ENCODE peak calls at places on chromosomes 3 and 15, in five cellular contexts. D, J, G, C and O are unnamed samples. For H3K4me1, the result is how much of the 10 kb centered on the place peaks cover.

GRCh38 chr15:78679089-78679511 is 38.1 kb upstream of the CHRNB4 start:
- DNase-seq in J (no peak), D (no peak), G (no peak), C (no peak), O (no peak)

GRCh38 chr15:37253877-37254276 is 153.5 kb upstream of the MEIS2 start:
- DNase-seq in J (no peak), D (no peak), G (no peak), C (no peak), O (no peak)

GRCh38 chr15:30073915-30074314 is 8.8 kb upstream of the GOLGA8J start:
- DNase-seq in G (no peak), D (no peak), C (no peak), J (no peak), O (no peak)

GRCh38 chr15:20348900-20349773 is 192.5 kb downstream of the GOLGA6L6 start:
- DNase-seq in G (no peak), J (peak), D (peak), C (no peak), O (no peak)

GRCh38 chr3:128236667-128237066 is 83.4 kb downstream of the EEFSEC start:
- DNase-seq in G (no peak), D (no peak), J (no peak), C (no peak), O (no peak)

GRCh38 chr15:62749445-62749844 is 293.1 kb upstream of the TPM1 start:
- DNase-seq in D (no peak), J (no peak), G (no peak), C (no peak), O (no peak)

GRCh38 chr3:49775538-49775937 is 10.8 kb downstream of the IP6K1 start:
- DNase-seq in J (no peak), C (no peak), G (peak), D (no peak), O (no peak)

GRCh38 chr3:48130321-48130881 is 57.8 kb downstream of the CDC25A start:
- DNase-seq in D (peak), J (peak), G (peak), C (peak), O (peak)

GRCh38 chr3:179108091-179108490 is 36.5 kb upstream of the ZMAT3 start:
- DNase-seq in J (no peak), G (no peak), C (no peak), D (no peak), O (no peak)

GRCh38 chr15:75745305-75745704 is 32.7 kb upstream of the CSPG4 start:
- DNase-seq in J (no peak), C (no peak), D (no peak), G (no peak), O (no peak)

GRCh38 chr3:197835509-197835908 is 44.5 kb downstream of the LRCH3 start:
- DNase-seq in C (no peak), D (no peak), G (no peak), J (no peak), O (no peak)

GRCh38 chr3:180295811-180296210 is 259.1 kb upstream of the PEX5L start:
- DNase-seq in D (no peak), J (no peak), C (no peak), G (no peak), O (no peak)

GRCh38 chr15:72827216-72827615 is 43.7 kb upstream of the ADPGK start:
- DNase-seq in D (no peak), J (no peak), C (no peak), G (no peak), O (no peak)

GRCh38 chr3:152304160-152304559 is 35.4 kb downstream of the MBNL1 start:
- DNase-seq in C (no peak), G (no peak), D (no peak), J (no peak), O (no peak)

GRCh38 chr15:58546635-58547627 is 115.1 kb downstream of the LIPC start:
- DNase-seq in D (peak), J (peak), G (peak), C (peak), O (peak)

GRCh38 chr3:123258811-123259420 is 57.2 kb downstream of the SEC22A start:
- DNase-seq in G (no peak), J (no peak), C (no peak), D (no peak), O (no peak)

GRCh38 chr3:13579089-13579488 is 30.2 kb downstream of the FBLN2 start:
- DNase-seq in J (no peak), C (no peak), G (no peak), D (no peak), O (no peak)

GRCh38 chr3:126261037-126261436 is 80.7 kb upstream of the ALDH1L1 start:
- DNase-seq in G (peak), C (peak), D (peak), J (peak), O (no peak)

GRCh38 chr3:146524961-146525360 is 19.4 kb downstream of the PLSCR1 start:
- DNase-seq in C (no peak), D (no peak), G (peak), J (no peak), O (no peak)

GRCh38 chr3:142963266-142964149 is at the start of gene PAQR9:
- DNase-seq in C (peak), J (peak), G (no peak), D (peak), O (peak)

GRCh38 chr15:62600376-62600775 is 435.3 kb upstream of the C2CD4B start:
- DNase-seq in D (no peak), C (no peak), J (no peak), G (no peak), O (no peak)

GRCh38 chr3:45665101-45665572 is 24.1 kb upstream of the SACM1L start:
- DNase-seq in G (peak), C (no peak), D (no peak), J (no peak), O (peak)

GRCh38 chr3:13575459-13576061 is 26.6 kb downstream of the FBLN2 start:
- DNase-seq in G (peak), C (no peak), J (peak), D (peak), O (no peak)

GRCh38 chr3:52128118-52128683 is 26.0 kb downstream of the POC1A start:
- DNase-seq in D (peak), C (no peak), G (no peak), J (no peak), O (no peak)

GRCh38 chr3:54198556-54198955 is 76.2 kb downstream of the CACNA2D3 start:
- DNase-seq in G (no peak), D (no peak), J (no peak), C (no peak), O (no peak)

GRCh38 chr3:157786216-157786615 is 283.0 kb upstream of the VEPH1 start:
- DNase-seq in C (no peak), J (no peak), G (no peak), D (no peak), O (no peak)

GRCh38 chr3:192921793-192922192 is 4.1 kb upstream of the MB21D2 start:
- DNase-seq in C (no peak), J (no peak), G (no peak), D (no peak), O (no peak)

GRCh38 chr15:55398243-55398642 is 9.9 kb downstream of the CCPG1 start:
- DNase-seq in G (no peak), D (no peak), J (no peak), C (no peak), O (no peak)

GRCh38 chr3:2741520-2741919 is 368.7 kb downstream of the IL5RA start:
- DNase-seq in G (no peak), C (no peak), D (no peak), J (no peak), O (no peak)

GRCh38 chr15:39438260-39438659 is 142.6 kb upstream of the THBS1 start:
- DNase-seq in C (peak), G (no peak), J (peak), D (peak), O (no peak)

GRCh38 chr3:192957441-192957951 is 39.8 kb upstream of the MB21D2 start:
- DNase-seq in J (peak), G (no peak), D (no peak), C (no peak), O (no peak)

GRCh38 chr3:150663461-150663860 is 40.3 kb downstream of the ERICH6 start:
- DNase-seq in C (no peak), J (no peak), G (no peak), D (no peak), O (no peak)

GRCh38 chr3:127741246-127741645 is 68.5 kb downstream of the ABTB1 start:
- DNase-seq in C (no peak), D (no peak), J (no peak), G (no peak), O (no peak)

GRCh38 chr15:64895285-64896065 is 16.2 kb upstream of the ANKDD1A start:
- DNase-seq in C (no peak), G (no peak), J (no peak), D (no peak), O (no peak)

GRCh38 chr15:64893481-64894394 is 18.0 kb upstream of the ANKDD1A start:
- DNase-seq in C (peak), J (peak), D (peak), G (peak), O (peak)

GRCh38 chr15:64896371-64897069 is 15.2 kb upstream of the ANKDD1A start:
- DNase-seq in D (no peak), J (no peak), G (no peak), C (no peak), O (no peak)

GRCh38 chr15:64892850-64893403 is 18.8 kb upstream of the ANKDD1A start:
- DNase-seq in G (peak), D (no peak), J (no peak), C (no peak), O (no peak)

GRCh38 chr15:64894395-64895056 is 17.2 kb upstream of the ANKDD1A start:
- DNase-seq in J (peak), G (no peak), C (peak), D (peak), O (no peak)
- H3K4me1 ChIP-seq in J (under half), G (half or more), C (half or more), D (half or more), O (under half)

GRCh38 chr15:68697711-68698690 is 119.2 kb downstream of the CORO2B start:
- DNase-seq in G (no peak), C (no peak), J (no peak), D (no peak), O (no peak)

GRCh38 chr15:68700395-68701123 is 120.1 kb downstream of the ANP32A start:
- DNase-seq in D (peak), C (peak), J (peak), G (peak), O (peak)

GRCh38 chr15:68698708-68699107 is 119.9 kb downstream of the CORO2B start:
- DNase-seq in J (no peak), C (no peak), D (no peak), G (no peak), O (no peak)

GRCh38 chr15:68699124-68699880 is 120.5 kb downstream of the CORO2B start:
- DNase-seq in D (no peak), J (no peak), G (no peak), C (no peak), O (peak)

GRCh38 chr15:68699881-68700394 is 120.8 kb downstream of the ANP32A start:
- DNase-seq in C (peak), G (peak), J (no peak), D (no peak), O (peak)
- H3K4me3 ChIP-seq in C (peak), G (no peak), J (no peak), D (no peak), O (peak)

GRCh38 chr3:71662056-71662455 is 63.1 kb downstream of the EIF4E3 start:
- DNase-seq in G (no peak), C (no peak), J (no peak), D (no peak), O (no peak)

GRCh38 chr3:71652786-71653419 is 69.4 kb upstream of the FOXP1 start:
- DNase-seq in J (no peak), C (no peak), D (no peak), G (peak), O (peak)

GRCh38 chr3:71659758-71660666 is 65.2 kb downstream of the EIF4E3 start:
- DNase-seq in D (no peak), C (no peak), J (no peak), G (no peak), O (no peak)

GRCh38 chr3:71662553-71662952 is 62.6 kb downstream of the EIF4E3 start:
- DNase-seq in D (no peak), G (no peak), J (no peak), C (no peak), O (no peak)

DNA sequence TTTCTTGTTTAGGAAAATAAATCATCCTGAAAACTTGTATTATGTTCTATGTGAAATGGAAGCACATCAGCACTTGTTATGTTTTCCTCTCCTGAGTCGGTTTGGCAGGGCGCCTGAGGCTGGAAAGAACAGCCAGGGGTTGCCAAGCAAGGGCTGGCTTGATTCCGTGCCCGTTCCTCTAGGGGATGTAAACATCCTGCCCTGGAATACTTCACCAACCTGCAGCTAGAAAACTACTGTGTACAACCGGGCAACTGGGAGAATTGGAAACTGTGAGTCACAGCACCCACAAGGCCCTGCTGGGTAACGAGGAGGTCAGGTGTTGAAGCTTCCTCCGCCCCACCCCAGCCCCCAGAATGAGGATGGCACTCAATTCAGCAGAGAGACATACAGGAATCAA is 67.1 kb downstream of the EIF4E3 start:
- DNase-seq in G (peak), D (peak), J (peak), C (peak), O (no peak)
- H3K27ac ChIP-seq in G (no peak), D (no peak), J (peak), C (no peak), O (no peak)

GRCh38 chr15:92645731-92646130 is 9.8 kb downstream of the FAM174B start:
- DNase-seq in D (no peak), J (no peak), C (no peak), G (no peak), O (no peak)

GRCh38 chr15:92646216-92646615 is 9.4 kb downstream of the FAM174B start:
- DNase-seq in D (no peak), G (no peak), J (no peak), C (no peak), O (no peak)

GRCh38 chr15:92645051-92645631 is 10.4 kb downstream of the FAM174B start:
- DNase-seq in G (no peak), C (no peak), D (no peak), J (no peak), O (no peak)

GRCh38 chr15:92648190-92648875 is 7.2 kb downstream of the FAM174B start:
- DNase-seq in C (no peak), G (no peak), J (no peak), D (no peak), O (no peak)

DNA sequence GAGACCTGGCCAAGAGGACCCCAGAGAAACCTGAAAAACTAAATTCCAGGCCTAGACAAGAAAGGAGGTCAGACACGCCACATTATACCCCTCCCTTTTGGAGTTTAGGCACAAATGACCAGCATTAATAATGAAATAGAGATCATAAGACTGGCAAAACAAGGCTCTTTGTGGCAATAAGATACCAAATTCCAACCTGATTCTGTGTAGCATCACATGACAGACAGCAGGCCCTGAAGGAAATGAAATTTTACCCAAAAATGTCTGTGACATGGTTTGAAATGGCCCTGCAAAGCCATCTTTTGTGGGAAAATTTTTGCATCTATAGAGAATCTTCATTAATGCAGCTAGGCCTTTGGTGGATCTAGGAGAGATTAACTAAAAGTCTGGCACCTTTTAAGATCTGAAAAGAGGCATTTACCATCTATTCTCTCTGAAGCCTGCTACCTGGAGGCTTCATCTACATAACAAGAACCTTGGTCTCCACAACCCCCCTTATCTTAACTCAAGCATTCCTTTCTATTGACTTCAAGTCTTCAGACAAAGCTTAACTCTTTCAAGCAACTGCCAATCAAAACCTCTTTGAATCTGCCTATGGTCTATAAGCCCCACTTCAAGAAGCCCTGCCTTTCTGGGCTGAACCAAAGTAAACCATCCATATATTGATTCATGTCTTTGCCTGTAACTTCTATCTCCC is 8.0 kb downstream of the FAM174B start:
- DNase-seq in D (no peak), J (no peak), C (no peak), G (no peak), O (no peak)
- H3K4me1 ChIP-seq in D (under half), J (under half), C (under half), G (under half), O (under half)

DNA sequence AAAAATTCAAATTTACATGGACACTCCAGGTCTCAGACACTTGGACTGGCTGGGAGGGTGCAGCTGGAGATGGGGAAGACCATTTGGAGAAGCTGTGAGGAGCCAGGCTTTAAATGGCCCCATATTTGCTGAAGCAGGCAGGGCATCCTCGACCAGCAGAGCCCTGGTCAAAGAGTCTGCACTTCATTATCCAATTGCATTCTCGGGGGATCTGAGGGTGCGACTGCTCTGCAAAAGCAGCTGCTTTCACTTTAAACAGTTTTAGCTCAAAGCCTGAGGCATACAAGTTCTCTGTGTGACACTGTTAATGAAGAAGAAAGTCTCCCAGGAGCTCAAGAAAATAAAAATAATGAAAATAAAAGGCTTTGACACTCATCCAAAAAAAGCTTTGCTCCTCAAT is 98.0 kb upstream of the SLC25A36 start:
- DNase-seq in C (no peak), J (no peak), D (no peak), G (no peak), O (no peak)
- H3K4me3 ChIP-seq in C (no peak), J (no peak), D (no peak), G (no peak), O (no peak)

GRCh38 chr3:120526011-120526870 is 69.9 kb upstream of the NDUFB4 start:
- DNase-seq in J (no peak), G (no peak), C (no peak), D (no peak), O (no peak)
- H3K27ac ChIP-seq in J (no peak), G (no peak), C (no peak), D (no peak), O (no peak)